ENCODE peak calls at places on chromosomes 7 and 10, in six cellular contexts. D is GM12878, U is A549, M is K562, P is endothelial cell of umbilical vein, Z is HepG2. O is an unnamed sample.

GRCh38 chr10:73647211-73647874 is 6.1 kb upstream of the MYOZ1 start:
- DNase-seq in D (no peak), U (no peak), M (no peak), P (peak), Z (no peak), O (no peak)

GRCh38 chr7:30476401-30477145 is 2.0 kb downstream of the NOD1 start:
- DNase-seq in D (no peak), U (no peak), M (no peak), P (peak), Z (no peak), O (peak)

GRCh38 chr7:111474723-111475418 is 87.4 kb downstream of the IMMP2L start:
- DNase-seq in D (no peak), U (no peak), M (peak), P (peak), Z (no peak), O (no peak)

GRCh38 chr7:107692501-107692900 is 31.9 kb downstream of the SLC26A4 start:
- DNase-seq in D (no peak), U (no peak), M (no peak), P (peak), Z (no peak), O (no peak)

GRCh38 chr10:44774676-44775401 is 136.3 kb upstream of the TMEM72 start:
- DNase-seq in D (no peak), U (no peak), M (no peak), P (no peak), Z (no peak), O (no peak)

GRCh38 chr7:158568974-158569857 is 18.4 kb downstream of the PTPRN2 start:
- DNase-seq in D (no peak), U (no peak), M (no peak), P (no peak), Z (no peak), O (no peak)

GRCh38 chr7:125355899-125356298 is 426.3 kb upstream of the POT1 start:
- DNase-seq in D (peak), U (no peak), M (no peak), P (peak), Z (no peak), O (peak)

GRCh38 chr10:80356563-80356999 is at the start of the genes DYDC1 and DYDC2:
- DNase-seq in D (no peak), U (no peak), M (peak), P (no peak), Z (no peak), O (peak)

GRCh38 chr7:19290936-19291335 is 145.7 kb upstream of the FERD3L start:
- DNase-seq in D (no peak), U (no peak), M (no peak), P (no peak), Z (no peak), O (no peak)

GRCh38 chr10:24174014-24174413 is 34.9 kb upstream of the KIAA1217 start:
- DNase-seq in D (no peak), U (no peak), M (no peak), P (no peak), Z (no peak), O (no peak)

GRCh38 chr7:126806614-126807013 is 446.1 kb downstream of the GRM8 start:
- DNase-seq in D (no peak), U (no peak), M (no peak), P (no peak), Z (no peak), O (no peak)

GRCh38 chr10:103507235-103508191 is 14.0 kb downstream of the NEURL1 start:
- DNase-seq in D (no peak), U (no peak), M (peak), P (no peak), Z (no peak), O (peak)
- TF ChIP-seq CTCF in D (peak), U (no peak), M (peak), P (no peak), Z (peak), O (peak)

DNA sequence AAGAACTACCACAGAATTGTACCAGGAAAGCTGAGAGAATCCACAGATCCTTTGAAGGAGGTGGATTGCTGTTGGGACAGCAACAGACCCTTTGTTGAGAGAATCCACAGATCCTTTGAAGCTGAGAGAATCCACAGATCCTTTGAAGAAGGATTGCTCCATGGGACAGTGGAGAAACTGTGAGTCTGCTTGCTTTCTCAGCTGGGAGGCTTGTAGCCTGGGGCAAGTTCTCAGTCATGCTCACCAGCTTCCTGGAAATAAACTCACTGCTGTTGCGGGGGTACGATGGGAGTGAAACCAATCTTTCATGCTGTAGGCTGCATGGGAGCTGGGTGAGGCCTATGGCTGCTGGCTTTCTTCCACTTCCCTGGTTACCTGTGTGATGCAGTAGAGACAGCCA is 106.3 kb downstream of the C7orf25 start:
- DNase-seq in D (no peak), U (no peak), M (no peak), P (no peak), Z (no peak), O (no peak)
- TF ChIP-seq MAX in D (no peak), U (no peak), M (no peak), P (no peak), Z (no peak), O (no peak)

DNA sequence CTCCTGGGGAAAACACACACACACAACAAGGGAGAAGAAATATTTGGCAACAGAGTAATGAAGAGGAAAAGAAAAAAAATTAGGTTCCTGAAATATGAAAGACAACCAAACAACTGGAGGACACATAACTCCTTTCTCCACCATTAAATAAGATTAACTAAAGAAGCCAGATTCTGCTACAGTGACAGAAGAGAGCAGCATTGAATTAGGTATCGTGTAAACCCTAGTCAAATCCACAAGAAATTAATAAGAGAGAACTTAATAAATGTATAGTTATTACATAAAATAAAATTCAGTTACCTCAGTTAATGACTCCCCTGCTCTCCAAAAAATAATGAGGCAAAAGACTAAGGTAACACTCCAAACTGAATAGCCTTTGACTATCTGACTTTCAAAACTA is 306.7 kb downstream of the CRPPA start:
- DNase-seq in D (no peak), U (peak), M (peak), P (peak), Z (no peak), O (peak)
- TF ChIP-seq MYC in D (no peak), U (no peak), M (no peak), P (no peak), Z (no peak), O (no peak)

DNA sequence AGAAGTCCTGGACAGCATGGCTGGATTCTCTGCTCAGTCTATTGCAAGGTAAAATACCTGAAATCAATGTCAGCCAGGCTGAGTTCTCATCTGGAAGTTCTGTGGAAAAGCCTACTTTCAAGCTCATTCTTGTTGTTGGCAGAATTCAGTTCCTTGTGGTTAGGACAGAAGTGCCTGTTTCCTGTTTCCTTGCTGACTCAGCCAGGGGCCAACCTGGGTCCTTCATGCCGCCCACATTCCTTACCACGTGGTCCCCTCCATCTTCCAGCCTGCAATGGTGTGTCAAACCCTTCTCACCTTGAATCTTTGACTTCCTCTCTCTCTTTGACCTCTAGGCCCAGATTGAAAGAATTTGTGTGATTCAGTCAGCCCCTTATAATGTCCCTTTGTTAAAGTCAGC is 197.1 kb upstream of the STK17A start:
- DNase-seq in D (no peak), U (no peak), M (no peak), P (no peak), Z (no peak), O (peak)
- TF ChIP-seq CTCF in D (no peak), U (no peak), M (no peak), P (no peak), Z (no peak), O (no peak)

DNA sequence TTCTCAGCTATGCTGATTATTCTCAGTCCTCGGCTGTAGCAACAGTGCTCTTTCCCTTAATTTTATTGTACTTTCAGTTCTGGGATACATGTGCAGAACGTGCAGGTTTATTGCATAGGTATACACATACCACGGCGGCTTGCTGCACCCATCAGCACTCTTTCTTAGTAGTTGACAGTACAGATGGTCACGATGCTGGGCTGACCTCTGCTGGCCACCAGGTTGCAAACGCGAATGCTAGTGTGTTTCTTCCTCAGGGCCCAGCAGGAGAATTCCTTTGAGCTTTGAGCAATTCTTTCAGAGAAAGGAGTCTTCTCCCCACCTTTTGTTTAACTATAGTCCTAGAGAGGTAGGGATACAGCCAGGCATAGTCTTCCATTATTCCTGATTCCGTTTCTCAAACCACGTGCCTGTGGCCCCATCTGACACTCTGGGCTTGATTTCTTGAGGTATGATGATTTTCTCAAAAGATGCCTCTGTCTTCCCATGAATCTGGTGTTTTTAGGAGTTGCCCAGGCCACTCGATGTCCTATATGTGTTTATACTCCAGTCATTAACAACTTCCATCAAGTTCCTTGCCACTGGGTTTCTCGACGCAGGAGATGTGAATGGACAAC is 48.9 kb upstream of the CDC14C start:
- DNase-seq in D (no peak), U (peak), M (peak), P (no peak), Z (peak), O (peak)
- TF ChIP-seq MAX in D (no peak), U (no peak), M (no peak), P (no peak), Z (no peak), O (no peak)

GRCh38 chr7:54792383-54792782 is 33.4 kb upstream of the SEC61G start:
- DNase-seq in D (no peak), U (no peak), M (no peak), P (no peak), Z (no peak), O (no peak)
- TF ChIP-seq MYC in D (no peak), U (no peak), M (no peak), P (no peak), Z (no peak), O (no peak)

GRCh38 chr7:122010116-122010515 is 133.9 kb downstream of the AASS start:
- DNase-seq in D (no peak), U (no peak), M (no peak), P (no peak), Z (no peak), O (no peak)

GRCh38 chr7:122018032-122018431 is 126.0 kb downstream of the AASS start:
- DNase-seq in D (no peak), U (no peak), M (no peak), P (no peak), Z (no peak), O (no peak)

GRCh38 chr7:122013070-122013469 is 131.0 kb downstream of the AASS start:
- DNase-seq in D (no peak), U (no peak), M (no peak), P (no peak), Z (no peak), O (no peak)

GRCh38 chr7:122014697-122015096 is 129.4 kb downstream of the AASS start:
- DNase-seq in D (no peak), U (no peak), M (no peak), P (peak), Z (no peak), O (no peak)
- TF ChIP-seq CTCF in D (no peak), U (no peak), M (no peak), P (no peak), Z (no peak), O (no peak)

GRCh38 chr10:128105383-128105782 is 20.8 kb downstream of the MKI67 start:
- DNase-seq in D (no peak), U (no peak), M (no peak), P (no peak), Z (no peak), O (no peak)

GRCh38 chr10:128098631-128099030 is 27.6 kb downstream of the MKI67 start:
- DNase-seq in D (no peak), U (no peak), M (no peak), P (no peak), Z (no peak), O (no peak)

GRCh38 chr10:128102480-128103228 is 23.6 kb downstream of the MKI67 start:
- DNase-seq in D (no peak), U (no peak), M (no peak), P (no peak), Z (no peak), O (no peak)

GRCh38 chr10:128099901-128100300 is 26.3 kb downstream of the MKI67 start:
- DNase-seq in D (no peak), U (no peak), M (no peak), P (no peak), Z (no peak), O (no peak)

GRCh38 chr10:128103229-128103714 is 23.0 kb downstream of the MKI67 start:
- DNase-seq in D (no peak), U (no peak), M (no peak), P (no peak), Z (no peak), O (no peak)
- TF ChIP-seq MAX in D (no peak), U (no peak), M (no peak), P (no peak), Z (no peak), O (no peak)

GRCh38 chr7:132655071-132655761 is 78.9 kb upstream of the PLXNA4 start:
- DNase-seq in D (no peak), U (no peak), M (peak), P (peak), Z (no peak), O (peak)
- TF ChIP-seq MYC in D (no peak), U (no peak), M (no peak), P (no peak), Z (no peak), O (peak)

DNA sequence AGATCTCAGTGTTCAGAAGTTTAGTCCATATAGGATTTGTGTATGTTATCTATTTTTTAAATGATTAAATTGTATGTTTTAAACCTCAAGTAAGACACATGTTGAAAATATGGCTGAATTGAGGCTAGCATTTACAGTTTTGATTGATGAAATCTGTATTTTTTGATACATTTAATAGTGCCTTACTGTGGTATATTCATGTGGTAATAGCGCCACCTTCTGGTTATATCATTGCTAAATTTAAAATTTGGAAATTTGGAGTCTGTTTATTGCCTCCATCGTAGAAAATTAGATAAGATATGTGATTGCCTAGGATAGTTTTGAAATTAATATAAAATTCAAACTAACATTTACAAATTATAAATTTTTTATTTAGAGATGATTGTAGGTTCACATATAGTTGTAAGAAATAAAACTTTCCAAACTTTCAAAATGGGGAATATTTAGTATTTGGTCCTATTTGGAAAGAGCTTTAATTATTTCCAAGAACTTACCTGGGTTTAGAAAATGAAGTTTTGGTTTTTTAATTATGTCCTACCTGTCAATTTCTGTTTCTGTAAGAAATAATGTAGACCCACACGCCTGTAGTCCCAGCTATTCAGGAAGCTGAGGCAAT is 19.1 kb upstream of the ARMS2 start:
- DNase-seq in D (no peak), U (peak), M (peak), P (peak), Z (peak), O (peak)
- TF ChIP-seq CTCF in D (peak), U (peak), M (peak), P (peak), Z (peak), O (peak)